ENCODE peak calls at places on chromosomes 7 and 10, in five cellular contexts. W is stimulated activated CD4-positive, alpha-beta T cell treated with anti-CD3 and anti-CD28 coated beads, Interleukin-12 subunit alpha, Interleukin-12 subunit beta, amount 100 ng/mL, for 4 hours; O is Caki2; M is NCI-H1105; X is sigmoid colon. J is an unnamed sample.

GRCh38 chr7:106285801-106286492 is 1.2 kb upstream of the NAMPT start:
- DNase-seq in X (no peak), W (peak), M (no peak), O (peak), J (no peak)

GRCh38 chr7:138729444-138729843 is 28.3 kb upstream of the SVOPL start:
- DNase-seq in W (no peak), X (no peak), M (no peak), O (peak), J (no peak)

GRCh38 chr10:124611738-124612137 is 132.4 kb downstream of the FAM53B start:
- DNase-seq in M (no peak), W (no peak), O (no peak), X (no peak), J (no peak)

GRCh38 chr10:88385601-88386203 is 197.4 kb downstream of the RNLS start:
- DNase-seq in X (peak), W (peak), O (peak), M (no peak), J (peak)

GRCh38 chr7:50422858-50423257 is 27.3 kb downstream of the FIGNL1 start:
- DNase-seq in O (no peak), X (no peak), W (no peak), M (no peak), J (no peak)

GRCh38 chr10:5531558-5532230 is 6.9 kb downstream of the CALML3 start:
- DNase-seq in O (no peak), M (no peak), W (no peak), X (peak), J (no peak)

GRCh38 chr10:71085689-71086438 is 126.5 kb upstream of the UNC5B start:
- DNase-seq in O (no peak), W (no peak), X (peak), M (no peak), J (no peak)

GRCh38 chr7:2251841-2252771 is 10.1 kb downstream of the NUDT1 start:
- DNase-seq in W (no peak), X (no peak), O (no peak), M (no peak), J (no peak)

GRCh38 chr10:5040781-5041470 is 37.3 kb upstream of the AKR1C2 start:
- DNase-seq in M (no peak), W (no peak), O (peak), X (no peak), J (no peak)

GRCh38 chr10:34203966-34204630 is 611.0 kb downstream of the PARD3 start:
- DNase-seq in M (no peak), O (no peak), X (no peak), W (no peak), J (no peak)

GRCh38 chr10:103114876-103115275 is 78.2 kb downstream of the NT5C2 start:
- DNase-seq in X (no peak), M (no peak), W (no peak), O (no peak), J (no peak)

GRCh38 chr7:100169147-100169850 is 882 bp upstream of the GAL3ST4 start:
- DNase-seq in M (peak), W (no peak), X (no peak), O (no peak), J (no peak)

GRCh38 chr10:128078136-128078969 is 47.9 kb downstream of the MKI67 start:
- DNase-seq in X (peak), O (peak), M (no peak), W (peak), J (peak)

GRCh38 chr7:99679400-99680191 is at the start of gene CYP3A5:
- DNase-seq in W (no peak), M (no peak), X (peak), O (peak), J (peak)

GRCh38 chr10:86851329-86852207 is 95.1 kb downstream of the BMPR1A start:
- DNase-seq in W (no peak), M (no peak), O (no peak), X (no peak), J (no peak)

GRCh38 chr7:151736403-151736909 is 140.5 kb downstream of the PRKAG2 start:
- DNase-seq in X (peak), O (peak), W (no peak), M (peak), J (no peak)

GRCh38 chr7:101119876-101120275 is 7.0 kb upstream of the SERPINE1 start:
- DNase-seq in X (no peak), M (no peak), W (no peak), O (no peak), J (no peak)

GRCh38 chr10:1488970-1489548 is 248.3 kb downstream of the ADARB2 start:
- DNase-seq in M (no peak), X (no peak), O (no peak), W (no peak), J (no peak)

GRCh38 chr7:138278601-138279000 is 181.5 kb upstream of the TRIM24 start:
- DNase-seq in X (no peak), M (no peak), W (no peak), O (no peak), J (no peak)

GRCh38 chr7:35025391-35025870 is 11.9 kb downstream of the DPY19L1 start:
- DNase-seq in M (no peak), W (no peak), X (no peak), O (no peak), J (no peak)

GRCh38 chr7:14717711-14718304 is 184.7 kb downstream of the DGKB start:
- DNase-seq in O (no peak), M (no peak), X (no peak), W (no peak), J (no peak)

GRCh38 chr10:52283174-52283573 is 30.9 kb upstream of the DKK1 start:
- DNase-seq in W (no peak), O (no peak), X (no peak), M (no peak), J (no peak)

GRCh38 chr10:110042181-110042580 is 34.4 kb downstream of the ADD3 start:
- DNase-seq in W (no peak), X (no peak), O (peak), M (no peak), J (no peak)

GRCh38 chr10:114359041-114359952 is 45.0 kb downstream of the AFAP1L2 start:
- DNase-seq in X (no peak), M (no peak), O (no peak), W (no peak), J (no peak)

GRCh38 chr7:108537229-108537628 is 11.3 kb upstream of the PNPLA8 start:
- DNase-seq in X (no peak), W (no peak), M (no peak), O (no peak), J (no peak)

GRCh38 chr10:7333995-7334964 is 76.6 kb downstream of the SFMBT2 start:
- DNase-seq in O (no peak), M (no peak), W (no peak), X (no peak), J (no peak)

GRCh38 chr7:109386959-109387358 is 817.3 kb downstream of the DNAJB9 start:
- DNase-seq in X (no peak), W (no peak), O (no peak), M (no peak), J (no peak)

GRCh38 chr10:30782543-30783461 is 153.2 kb upstream of the LYZL2 start:
- DNase-seq in M (no peak), X (no peak), O (no peak), W (no peak), J (no peak)

GRCh38 chr7:153886121-153886505 is 166.1 kb upstream of the DPP6 start:
- DNase-seq in W (no peak), M (peak), O (no peak), X (no peak), J (no peak)

GRCh38 chr10:44990965-44991364 is 9.8 kb upstream of the ZNF22 start:
- DNase-seq in M (no peak), X (peak), W (no peak), O (no peak), J (no peak)

GRCh38 chr7:7718461-7718860 is at the start of gene RPA3:
- DNase-seq in W (no peak), X (no peak), M (no peak), O (no peak), J (no peak)

GRCh38 chr7:140670343-140670935 is 2.3 kb upstream of the ADCK2 start:
- DNase-seq in O (no peak), M (no peak), X (peak), W (no peak), J (no peak)

GRCh38 chr10:126511917-126512487 is 123.7 kb upstream of the ADAM12 start:
- DNase-seq in X (no peak), W (no peak), O (no peak), M (no peak), J (no peak)

GRCh38 chr7:326845-327304 is 36.9 kb downstream of the FOXL3 start:
- DNase-seq in W (no peak), O (peak), M (no peak), X (no peak), J (no peak)

GRCh38 chr7:150668977-150669376 is 16.5 kb upstream of the GIMAP2 start:
- DNase-seq in W (no peak), M (no peak), X (no peak), O (no peak), J (no peak)

GRCh38 chr7:621572-622285 is 102.1 kb upstream of the PDGFA start:
- DNase-seq in X (no peak), M (no peak), W (no peak), O (no peak), J (peak)

GRCh38 chr10:16828731-16829175 is 11.5 kb upstream of the RSU1 start:
- DNase-seq in O (peak), M (no peak), X (no peak), W (no peak), J (peak)

GRCh38 chr10:106608101-106608500 is 556.4 kb downstream of the SORCS1 start:
- DNase-seq in X (no peak), M (no peak), W (no peak), O (no peak), J (no peak)